ENCODE peak calls at places on chromosomes 16 and 17, in nine cellular contexts. R, B, U, C, P, M, Y, L and T are unnamed samples.

GRCh38 chr17:80724723-80725388 is 180.2 kb downstream of the RPTOR start:
- DNase-seq in U (no peak), R (no peak), M (no peak), B (no peak), C (no peak), Y (no peak), L (no peak), P (no peak), T (no peak)

GRCh38 chr16:73026754-73027654 is 20.9 kb downstream of the ZFHX3 start:
- DNase-seq in Y (no peak), R (no peak), U (no peak), B (peak), M (no peak), L (no peak), C (no peak), P (no peak), T (no peak)

GRCh38 chr17:51890710-51891109 is 267.8 kb downstream of the CA10 start:
- DNase-seq in P (no peak), Y (no peak), B (no peak), L (no peak), M (no peak), U (no peak), C (no peak), R (no peak), T (no peak)

GRCh38 chr17:68704897-68705296 is 103.7 kb upstream of the FAM20A start:
- DNase-seq in U (no peak), C (no peak), M (no peak), R (no peak), P (no peak), L (peak), Y (no peak), B (no peak), T (no peak)

GRCh38 chr17:225551-225950 is 44.1 kb upstream of the DOC2B start:
- DNase-seq in C (no peak), U (no peak), R (no peak), L (no peak), Y (no peak), P (no peak), B (no peak), M (peak), T (no peak)

GRCh38 chr17:67431210-67432015 is 54.3 kb downstream of the PITPNC1 start:
- DNase-seq in U (no peak), M (no peak), Y (no peak), R (no peak), L (no peak), C (no peak), B (no peak), P (no peak), T (peak)

GRCh38 chr17:28467456-28468025 is 5.9 kb upstream of the SLC13A2 start:
- DNase-seq in P (no peak), B (no peak), C (no peak), L (no peak), M (no peak), Y (no peak), U (no peak), R (no peak), T (no peak)

GRCh38 chr17:37359682-37360188 is 16.1 kb upstream of the C17orf78 start:
- DNase-seq in P (no peak), M (peak), U (no peak), Y (no peak), L (peak), R (no peak), B (no peak), C (no peak), T (no peak)

GRCh38 chr17:68783861-68784260 is 171.3 kb downstream of the ABCA8 start:
- DNase-seq in P (no peak), C (no peak), L (no peak), M (no peak), U (no peak), B (no peak), R (no peak), Y (no peak), T (no peak)

GRCh38 chr16:1776991-1777374 is 4.0 kb upstream of the MRPS34 start:
- DNase-seq in Y (no peak), L (no peak), B (no peak), R (no peak), U (no peak), C (no peak), M (no peak), P (no peak), T (no peak)

GRCh38 chr16:61862221-61862620 is 174.0 kb downstream of the CDH8 start:
- DNase-seq in L (no peak), Y (no peak), U (no peak), B (no peak), R (no peak), C (no peak), P (no peak), M (no peak), T (no peak)

GRCh38 chr16:84329016-84329415 is 34.3 kb downstream of the WFDC1 start:
- DNase-seq in U (no peak), Y (no peak), M (no peak), C (no peak), P (no peak), R (no peak), B (no peak), L (no peak), T (no peak)

GRCh38 chr17:18093616-18094408 is 6.1 kb downstream of the DRG2 start:
- DNase-seq in Y (no peak), M (no peak), P (peak), R (no peak), U (no peak), C (no peak), L (no peak), B (no peak), T (peak)

GRCh38 chr16:48064971-48065370 is 90.8 kb downstream of the ABCC12 start:
- DNase-seq in Y (no peak), R (no peak), M (no peak), L (no peak), B (no peak), U (no peak), C (no peak), P (no peak), T (no peak)

GRCh38 chr16:76634847-76635697 is 357.9 kb downstream of the CNTNAP4 start:
- DNase-seq in L (no peak), M (no peak), R (peak), B (no peak), C (no peak), U (no peak), P (no peak), Y (no peak), T (no peak)

GRCh38 chr17:78990349-78991016 is 10.8 kb upstream of the LGALS3BP start:
- DNase-seq in U (peak), L (no peak), P (no peak), B (peak), R (no peak), M (peak), Y (no peak), C (no peak), T (no peak)

GRCh38 chr16:30183961-30184429 is 593 bp downstream of the CORO1A start:
- DNase-seq in B (peak), M (peak), C (peak), P (peak), U (peak), R (no peak), L (no peak), Y (peak), T (no peak)

GRCh38 chr16:76278976-76279375 is 1.8 kb downstream of the CNTNAP4 start:
- DNase-seq in M (no peak), U (no peak), P (no peak), Y (no peak), L (no peak), B (no peak), R (no peak), C (no peak), T (no peak)

GRCh38 chr17:3974138-3974687 is 10.0 kb upstream of the ATP2A3 start:
- DNase-seq in Y (no peak), U (no peak), M (no peak), L (no peak), R (no peak), C (no peak), P (no peak), B (no peak), T (peak)

GRCh38 chr17:75238684-75239191 is 22.7 kb downstream of the GGA3 start:
- DNase-seq in R (peak), U (peak), C (no peak), Y (peak), B (no peak), L (no peak), M (peak), P (peak), T (peak)

GRCh38 chr17:151886-152859 is 14.8 kb downstream of the SCGB1C2 start:
- DNase-seq in R (no peak), L (no peak), P (peak), B (peak), Y (no peak), U (no peak), C (no peak), M (no peak), T (no peak)

GRCh38 chr16:58499615-58500328 is at the start of gene NDRG4:
- DNase-seq in M (peak), L (peak), U (no peak), R (peak), P (peak), B (peak), C (no peak), Y (no peak), T (peak)

GRCh38 chr17:54992797-54993639 is 24.5 kb downstream of the STXBP4 start:
- DNase-seq in B (no peak), P (no peak), R (no peak), L (no peak), U (no peak), M (no peak), C (no peak), Y (no peak), T (peak)

GRCh38 chr16:4261557-4262172 is 11.2 kb downstream of the TFAP4 start:
- DNase-seq in P (no peak), Y (peak), B (no peak), L (no peak), M (peak), R (no peak), C (no peak), U (no peak), T (peak)

GRCh38 chr17:31674717-31675349 is 184.2 kb downstream of the COPRS start:
- DNase-seq in U (no peak), B (peak), P (no peak), M (no peak), R (no peak), Y (no peak), L (no peak), C (no peak), T (no peak)

GRCh38 chr17:31677036-31677435 is 182.0 kb downstream of the COPRS start:
- DNase-seq in U (no peak), R (no peak), B (no peak), M (no peak), P (no peak), C (no peak), Y (no peak), L (no peak), T (no peak)

GRCh38 chr17:31672161-31672819 is 186.8 kb downstream of the COPRS start:
- DNase-seq in L (no peak), Y (no peak), U (no peak), R (no peak), C (no peak), B (peak), M (no peak), P (no peak), T (no peak)

GRCh38 chr17:31673076-31673475 is 186.0 kb downstream of the COPRS start:
- DNase-seq in B (peak), R (no peak), M (no peak), P (no peak), L (no peak), C (no peak), Y (no peak), U (no peak), T (no peak)

GRCh38 chr17:31674305-31674704 is 184.7 kb downstream of the COPRS start:
- DNase-seq in C (no peak), R (no peak), L (no peak), P (no peak), B (no peak), Y (no peak), U (no peak), M (no peak), T (no peak)
- TF ChIP-seq POLR2A in C (no peak), R (no peak), L (no peak), P (no peak), B (no peak), Y (no peak), U (no peak), M (no peak), T (no peak)

GRCh38 chr17:58330997-58331814 is 2.6 kb upstream of the TSPOAP1 start:
- DNase-seq in L (no peak), M (peak), R (no peak), U (no peak), C (no peak), B (no peak), P (no peak), Y (no peak), T (peak)

GRCh38 chr17:58330544-58330996 is 2.0 kb upstream of the TSPOAP1 start:
- DNase-seq in L (no peak), B (no peak), M (no peak), P (no peak), R (no peak), U (no peak), C (no peak), Y (no peak), T (peak)

GRCh38 chr17:58332720-58333395 is 4.3 kb upstream of the TSPOAP1 start:
- DNase-seq in P (no peak), Y (no peak), U (no peak), B (no peak), L (no peak), R (no peak), C (no peak), M (no peak), T (peak)

GRCh38 chr17:58333396-58334207 is 5.0 kb upstream of the TSPOAP1 start:
- DNase-seq in B (no peak), U (no peak), Y (no peak), R (no peak), C (no peak), L (no peak), P (no peak), M (no peak), T (peak)

GRCh38 chr17:58331815-58332719 is 3.5 kb upstream of the TSPOAP1 start:
- DNase-seq in Y (peak), L (no peak), M (peak), B (peak), P (peak), U (no peak), R (peak), C (peak), T (peak)
- TF ChIP-seq POLR2A in Y (no peak), L (no peak), M (peak), B (no peak), P (peak), U (peak), R (peak), C (no peak), T (peak)

GRCh38 chr17:71276071-71276470 is 844.7 kb upstream of the SOX9 start:
- DNase-seq in R (no peak), C (no peak), L (no peak), M (no peak), B (no peak), P (no peak), U (no peak), Y (no peak), T (no peak)

GRCh38 chr17:71267668-71268067 is 853.2 kb upstream of the SOX9 start:
- DNase-seq in M (no peak), R (no peak), C (no peak), Y (no peak), U (no peak), B (no peak), L (no peak), P (no peak), T (no peak)

GRCh38 chr17:71269201-71269600 is 851.6 kb upstream of the SOX9 start:
- DNase-seq in Y (no peak), U (no peak), P (no peak), B (no peak), L (no peak), R (no peak), C (no peak), M (no peak), T (no peak)

DNA sequence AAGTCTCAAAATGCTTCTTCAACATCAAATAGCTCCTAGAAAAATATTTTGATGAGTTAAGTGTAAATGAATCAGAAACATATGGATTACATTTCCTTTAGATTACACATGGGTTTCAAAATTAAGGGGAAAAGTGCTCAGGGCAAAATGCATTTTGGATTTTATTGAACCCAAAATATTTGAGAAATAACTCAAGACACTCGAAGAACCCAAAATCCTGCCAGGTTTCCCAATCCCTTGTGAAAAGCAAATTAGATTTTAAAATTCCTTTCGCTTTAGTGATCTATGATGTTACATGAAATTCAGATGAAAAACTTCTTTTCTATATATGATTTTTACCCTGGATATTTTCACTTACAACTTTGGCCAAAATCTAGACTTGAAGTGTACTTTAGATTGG is 847.4 kb upstream of the SOX9 start:
- DNase-seq in L (no peak), P (no peak), B (no peak), M (no peak), C (no peak), Y (no peak), U (no peak), R (no peak), T (no peak)
- TF ChIP-seq POLR2A in L (no peak), P (no peak), B (no peak), M (no peak), C (no peak), Y (no peak), U (no peak), R (no peak), T (no peak)

DNA sequence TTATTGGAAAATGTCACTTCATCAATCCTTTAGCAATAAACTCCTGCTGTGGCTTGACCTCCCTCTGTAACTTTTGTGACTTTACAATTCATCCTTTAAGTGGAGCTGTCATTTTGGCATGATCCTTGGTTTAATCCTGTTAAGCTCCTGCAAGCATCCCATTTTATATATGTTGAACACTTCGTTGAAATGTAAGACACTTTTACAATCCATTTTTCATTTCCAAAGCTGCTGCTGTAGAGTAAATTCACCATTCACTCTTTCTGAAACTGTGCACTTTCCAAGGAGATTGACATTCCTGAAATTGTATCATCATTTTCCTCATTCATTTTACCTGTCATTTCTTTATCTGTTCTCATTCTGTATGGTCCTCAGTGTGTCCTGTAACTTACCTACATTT is 1003.2 kb upstream of the GOT2 start:
- DNase-seq in Y (no peak), C (no peak), P (no peak), M (no peak), R (no peak), L (no peak), U (no peak), B (no peak), T (no peak)
- TF ChIP-seq POLR2A in Y (no peak), C (no peak), P (no peak), M (no peak), R (no peak), L (no peak), U (no peak), B (no peak), T (no peak)

GRCh38 chr16:88917915-88918627 is 51.6 kb upstream of the PABPN1L start:
- DNase-seq in R (no peak), C (no peak), Y (no peak), B (no peak), U (no peak), P (no peak), L (no peak), M (no peak), T (no peak)

GRCh38 chr16:88913870-88914269 is 47.4 kb upstream of the PABPN1L start:
- DNase-seq in L (no peak), C (no peak), P (no peak), M (no peak), U (no peak), R (no peak), B (no peak), Y (no peak), T (no peak)

GRCh38 chr16:88917146-88917914 is 50.9 kb upstream of the PABPN1L start:
- DNase-seq in B (no peak), L (no peak), M (no peak), Y (no peak), R (no peak), U (no peak), C (no peak), P (no peak), T (no peak)

GRCh38 chr16:88914750-88915368 is 48.4 kb upstream of the PABPN1L start:
- DNase-seq in U (no peak), R (no peak), Y (no peak), M (no peak), P (no peak), C (no peak), L (no peak), B (no peak), T (no peak)

GRCh38 chr16:88915639-88916327 is 49.3 kb upstream of the PABPN1L start:
- DNase-seq in C (no peak), U (no peak), B (no peak), L (no peak), M (no peak), Y (no peak), P (no peak), R (no peak), T (no peak)
- TF ChIP-seq POLR2A in C (no peak), U (no peak), B (no peak), L (no peak), M (no peak), Y (no peak), P (no peak), R (no peak), T (no peak)